ENCODE peak calls at places on chromosomes 11 and 22, in ten cellular contexts. One of them, this sample, is unnamed.
A peak's percentile ranks its signal among the peaks of the same experiment; 100 is the strongest.

GRCh38 chr11:75035911-75036536 is 47.3 kb downstream of the NEU3 start:
- DNase-seq in HL-60: peak; percentile 26
- DNase-seq in AG09309: no peak
- DNase-seq in transverse colon: peak; percentile 14
- DNase-seq in cardiac muscle cell: no peak
- DNase-seq in cardiac fibroblast: no peak
- DNase-seq in osteocyte: peak; percentile 76
- DNase-seq in astrocyte of the spinal cord: no peak
- DNase-seq in GM12865: no peak
- DNase-seq in AG10803: no peak
- DNase-seq in this sample: no peak

GRCh38 chr11:133934599-133935550 is 21.9 kb downstream of the IGSF9B start:
- DNase-seq in HL-60: no peak
- DNase-seq in AG09309: peak; percentile 51
- DNase-seq in transverse colon: peak; percentile 29
- DNase-seq in cardiac muscle cell: peak; percentile 35
- DNase-seq in cardiac fibroblast: peak; percentile 30
- DNase-seq in osteocyte: no peak
- DNase-seq in astrocyte of the spinal cord: no peak
- DNase-seq in GM12865: peak; percentile 14
- DNase-seq in AG10803: peak; percentile 40
- DNase-seq in this sample: peak; percentile 61

GRCh38 chr11:9231848-9232177 is 33.3 kb downstream of the DENND5A start:
- DNase-seq in HL-60: peak; percentile 52
- DNase-seq in AG09309: no peak
- DNase-seq in transverse colon: no peak
- DNase-seq in cardiac muscle cell: no peak
- DNase-seq in cardiac fibroblast: peak; percentile 66
- DNase-seq in osteocyte: no peak
- DNase-seq in astrocyte of the spinal cord: peak; percentile 82
- DNase-seq in GM12865: peak; percentile 40
- DNase-seq in AG10803: peak; percentile 57
- DNase-seq in this sample: peak; percentile 55

GRCh38 chr11:123111465-123111864 is 49.5 kb upstream of the HSPA8 start:
- DNase-seq in HL-60: peak; percentile 8
- DNase-seq in AG09309: no peak
- DNase-seq in transverse colon: no peak
- DNase-seq in cardiac muscle cell: peak; percentile 81
- DNase-seq in cardiac fibroblast: peak; percentile 73
- DNase-seq in osteocyte: no peak
- DNase-seq in astrocyte of the spinal cord: peak; percentile 59
- DNase-seq in GM12865: peak; percentile 54
- DNase-seq in AG10803: peak; percentile 42
- DNase-seq in this sample: peak; percentile 63

GRCh38 chr11:61918251-61919112 is 1.1 kb upstream of the RAB3IL1 start:
- DNase-seq in HL-60: no peak
- DNase-seq in AG09309: no peak
- DNase-seq in transverse colon: no peak
- DNase-seq in cardiac muscle cell: no peak
- DNase-seq in cardiac fibroblast: no peak
- DNase-seq in osteocyte: peak; percentile 66
- DNase-seq in astrocyte of the spinal cord: no peak
- DNase-seq in GM12865: no peak
- DNase-seq in AG10803: peak; percentile 66
- DNase-seq in this sample: peak; percentile 37

GRCh38 chr11:34624069-34624468 is 3.2 kb downstream of the EHF start:
- DNase-seq in HL-60: no peak
- DNase-seq in AG09309: no peak
- DNase-seq in transverse colon: peak; percentile 75
- DNase-seq in cardiac muscle cell: no peak
- DNase-seq in cardiac fibroblast: no peak
- DNase-seq in osteocyte: no peak
- DNase-seq in astrocyte of the spinal cord: no peak
- DNase-seq in GM12865: peak; percentile 82
- DNase-seq in AG10803: no peak
- DNase-seq in this sample: no peak

GRCh38 chr11:72378704-72379383 is 55.5 kb downstream of the CLPB start:
- DNase-seq in HL-60: no peak
- DNase-seq in AG09309: peak; percentile 18
- DNase-seq in transverse colon: peak; percentile 31
- DNase-seq in cardiac muscle cell: no peak
- DNase-seq in cardiac fibroblast: peak; percentile 5
- DNase-seq in osteocyte: no peak
- DNase-seq in astrocyte of the spinal cord: peak; percentile 54
- DNase-seq in GM12865: no peak
- DNase-seq in AG10803: peak; percentile 64
- DNase-seq in this sample: peak; percentile 59

GRCh38 chr11:132648841-132649240 is 883.5 kb downstream of the OPCML start:
- DNase-seq in HL-60: no peak
- DNase-seq in AG09309: peak; percentile 28
- DNase-seq in transverse colon: no peak
- DNase-seq in cardiac muscle cell: no peak
- DNase-seq in cardiac fibroblast: no peak
- DNase-seq in osteocyte: no peak
- DNase-seq in astrocyte of the spinal cord: peak; percentile 7
- DNase-seq in GM12865: no peak
- DNase-seq in AG10803: peak; percentile 43
- DNase-seq in this sample: no peak

GRCh38 chr11:132080121-132080520 is 709.7 kb downstream of the NTM start:
- DNase-seq in HL-60: no peak
- DNase-seq in AG09309: no peak
- DNase-seq in transverse colon: no peak
- DNase-seq in cardiac muscle cell: no peak
- DNase-seq in cardiac fibroblast: no peak
- DNase-seq in osteocyte: no peak
- DNase-seq in astrocyte of the spinal cord: no peak
- DNase-seq in GM12865: no peak
- DNase-seq in AG10803: no peak
- DNase-seq in this sample: no peak

GRCh38 chr11:58905141-58905715 is 34.1 kb upstream of the GLYATL1 start:
- DNase-seq in HL-60: no peak
- DNase-seq in AG09309: no peak
- DNase-seq in transverse colon: no peak
- DNase-seq in cardiac muscle cell: peak; percentile 45
- DNase-seq in cardiac fibroblast: peak; percentile 63
- DNase-seq in osteocyte: no peak
- DNase-seq in astrocyte of the spinal cord: peak; percentile 72
- DNase-seq in GM12865: no peak
- DNase-seq in AG10803: peak; percentile 59
- DNase-seq in this sample: peak; percentile 66

GRCh38 chr11:126415128-126415527 is 59.6 kb downstream of the ST3GAL4 start:
- DNase-seq in HL-60: no peak
- DNase-seq in AG09309: peak; percentile 16
- DNase-seq in transverse colon: peak; percentile 78
- DNase-seq in cardiac muscle cell: no peak
- DNase-seq in cardiac fibroblast: peak; percentile 31
- DNase-seq in osteocyte: no peak
- DNase-seq in astrocyte of the spinal cord: no peak
- DNase-seq in GM12865: no peak
- DNase-seq in AG10803: peak; percentile 89
- DNase-seq in this sample: peak; percentile 85

GRCh38 chr11:108224908-108225786 is 2.3 kb downstream of the ATM start:
- DNase-seq in HL-60: peak; percentile 56
- DNase-seq in AG09309: no peak
- DNase-seq in transverse colon: no peak
- DNase-seq in cardiac muscle cell: no peak
- DNase-seq in cardiac fibroblast: no peak
- DNase-seq in osteocyte: no peak
- DNase-seq in astrocyte of the spinal cord: no peak
- DNase-seq in GM12865: peak; percentile 67
- DNase-seq in AG10803: no peak
- DNase-seq in this sample: no peak

GRCh38 chr11:111303476-111303875 is 5.1 kb downstream of the POU2AF3 start:
- DNase-seq in HL-60: no peak
- DNase-seq in AG09309: no peak
- DNase-seq in transverse colon: peak; percentile 61
- DNase-seq in cardiac muscle cell: no peak
- DNase-seq in cardiac fibroblast: no peak
- DNase-seq in osteocyte: no peak
- DNase-seq in astrocyte of the spinal cord: no peak
- DNase-seq in GM12865: no peak
- DNase-seq in AG10803: no peak
- DNase-seq in this sample: no peak

GRCh38 chr11:118929496-118930151 is 3.9 kb upstream of the BCL9L start:
- DNase-seq in HL-60: peak; percentile 96
- DNase-seq in AG09309: no peak
- DNase-seq in transverse colon: peak; percentile 91
- DNase-seq in cardiac muscle cell: peak; percentile 93
- DNase-seq in cardiac fibroblast: peak; percentile 72
- DNase-seq in osteocyte: peak; percentile 92
- DNase-seq in astrocyte of the spinal cord: peak; percentile 86
- DNase-seq in GM12865: peak; percentile 70
- DNase-seq in AG10803: peak; percentile 82
- DNase-seq in this sample: peak; percentile 71

GRCh38 chr11:10658621-10659338 is 34.8 kb downstream of the IRAG1 start:
- DNase-seq in HL-60: no peak
- DNase-seq in AG09309: no peak
- DNase-seq in transverse colon: no peak
- DNase-seq in cardiac muscle cell: no peak
- DNase-seq in cardiac fibroblast: peak; percentile 31
- DNase-seq in osteocyte: no peak
- DNase-seq in astrocyte of the spinal cord: no peak
- DNase-seq in GM12865: no peak
- DNase-seq in AG10803: no peak
- DNase-seq in this sample: no peak

GRCh38 chr11:68750197-68750987 is 928 bp downstream of the TESMIN start:
- DNase-seq in HL-60: no peak
- DNase-seq in AG09309: no peak
- DNase-seq in transverse colon: peak; percentile 24
- DNase-seq in cardiac muscle cell: no peak
- DNase-seq in cardiac fibroblast: no peak
- DNase-seq in osteocyte: no peak
- DNase-seq in astrocyte of the spinal cord: no peak
- DNase-seq in GM12865: no peak
- DNase-seq in AG10803: no peak
- DNase-seq in this sample: no peak

GRCh38 chr11:19316434-19316833 is 75.7 kb upstream of the E2F8 start:
- DNase-seq in HL-60: no peak
- DNase-seq in AG09309: no peak
- DNase-seq in transverse colon: no peak
- DNase-seq in cardiac muscle cell: no peak
- DNase-seq in cardiac fibroblast: peak; percentile 9
- DNase-seq in osteocyte: no peak
- DNase-seq in astrocyte of the spinal cord: no peak
- DNase-seq in GM12865: no peak
- DNase-seq in AG10803: peak; percentile 48
- DNase-seq in this sample: peak; percentile 36

GRCh38 chr11:27496461-27496860 is 10.1 kb downstream of the LIN7C start:
- DNase-seq in HL-60: no peak
- DNase-seq in AG09309: no peak
- DNase-seq in transverse colon: no peak
- DNase-seq in cardiac muscle cell: no peak
- DNase-seq in cardiac fibroblast: peak; percentile 14
- DNase-seq in osteocyte: no peak
- DNase-seq in astrocyte of the spinal cord: no peak
- DNase-seq in GM12865: no peak
- DNase-seq in AG10803: peak; percentile 71
- DNase-seq in this sample: peak; percentile 47

GRCh38 chr22:36918730-36919129 is 5.3 kb downstream of the CSF2RB start:
- DNase-seq in HL-60: no peak
- DNase-seq in AG09309: no peak
- DNase-seq in transverse colon: no peak
- DNase-seq in cardiac muscle cell: no peak
- DNase-seq in cardiac fibroblast: no peak
- DNase-seq in osteocyte: no peak
- DNase-seq in astrocyte of the spinal cord: no peak
- DNase-seq in GM12865: no peak
- DNase-seq in AG10803: no peak
- DNase-seq in this sample: no peak
- TF ChIP-seq CTCF in HL-60: no peak
- TF ChIP-seq CTCF in AG09309: no peak
- TF ChIP-seq CTCF in transverse colon: no peak
- TF ChIP-seq CTCF in cardiac muscle cell: no peak
- TF ChIP-seq CTCF in cardiac fibroblast: no peak
- TF ChIP-seq CTCF in osteocyte: no peak
- TF ChIP-seq CTCF in astrocyte of the spinal cord: no peak
- TF ChIP-seq CTCF in GM12865: no peak
- TF ChIP-seq CTCF in AG10803: no peak
- TF ChIP-seq CTCF in this sample: no peak

DNA sequence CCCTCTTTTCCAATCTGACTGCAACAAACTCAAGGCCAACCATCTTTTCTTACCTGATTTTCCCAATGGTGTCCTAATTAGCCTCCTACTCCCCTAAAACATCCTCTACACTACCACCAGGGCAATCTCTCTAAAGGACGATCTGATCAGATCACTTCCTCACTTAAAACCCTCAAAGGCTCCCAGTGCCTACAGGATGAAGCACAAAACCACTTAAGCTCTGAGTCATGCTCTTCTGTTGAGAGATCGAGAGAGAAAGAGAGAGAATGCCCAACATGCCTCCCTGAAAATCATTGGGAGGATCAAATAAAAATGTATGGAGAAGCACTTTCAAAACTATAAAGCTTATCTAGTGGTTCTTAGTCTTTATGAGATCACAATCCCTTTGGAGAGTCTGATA is 171.1 kb downstream of the CADM1 start:
- DNase-seq in HL-60: no peak
- DNase-seq in AG09309: peak; percentile 8
- DNase-seq in transverse colon: no peak
- DNase-seq in cardiac muscle cell: no peak
- DNase-seq in cardiac fibroblast: peak; percentile 9
- DNase-seq in osteocyte: no peak
- DNase-seq in astrocyte of the spinal cord: peak; percentile 55
- DNase-seq in GM12865: no peak
- DNase-seq in AG10803: peak; percentile 29
- DNase-seq in this sample: no peak
- TF ChIP-seq CTCF in HL-60: no peak
- TF ChIP-seq CTCF in AG09309: no peak
- TF ChIP-seq CTCF in transverse colon: no peak
- TF ChIP-seq CTCF in cardiac muscle cell: no peak
- TF ChIP-seq CTCF in cardiac fibroblast: no peak
- TF ChIP-seq CTCF in osteocyte: no peak
- TF ChIP-seq CTCF in astrocyte of the spinal cord: no peak
- TF ChIP-seq CTCF in GM12865: no peak
- TF ChIP-seq CTCF in AG10803: no peak
- TF ChIP-seq CTCF in this sample: no peak

GRCh38 chr11:612201-612960 is 3.4 kb downstream of the IRF7 start:
- DNase-seq in HL-60: peak; percentile 37
- DNase-seq in AG09309: no peak
- DNase-seq in transverse colon: peak; percentile 83
- DNase-seq in cardiac muscle cell: no peak
- DNase-seq in cardiac fibroblast: peak; percentile 27
- DNase-seq in osteocyte: peak; percentile 77
- DNase-seq in astrocyte of the spinal cord: no peak
- DNase-seq in GM12865: peak; percentile 64
- DNase-seq in AG10803: peak; percentile 18
- DNase-seq in this sample: peak; percentile 29
- TF ChIP-seq CTCF in HL-60: peak; percentile 53
- TF ChIP-seq CTCF in AG09309: peak; percentile 21
- TF ChIP-seq CTCF in transverse colon: peak; percentile 80
- TF ChIP-seq CTCF in cardiac muscle cell: peak; percentile 13
- TF ChIP-seq CTCF in cardiac fibroblast: peak; percentile 39
- TF ChIP-seq CTCF in osteocyte: peak; percentile 21
- TF ChIP-seq CTCF in astrocyte of the spinal cord: peak; percentile 31
- TF ChIP-seq CTCF in GM12865: peak; percentile 11
- TF ChIP-seq CTCF in AG10803: peak; percentile 32
- TF ChIP-seq CTCF in this sample: peak; percentile 24

DNA sequence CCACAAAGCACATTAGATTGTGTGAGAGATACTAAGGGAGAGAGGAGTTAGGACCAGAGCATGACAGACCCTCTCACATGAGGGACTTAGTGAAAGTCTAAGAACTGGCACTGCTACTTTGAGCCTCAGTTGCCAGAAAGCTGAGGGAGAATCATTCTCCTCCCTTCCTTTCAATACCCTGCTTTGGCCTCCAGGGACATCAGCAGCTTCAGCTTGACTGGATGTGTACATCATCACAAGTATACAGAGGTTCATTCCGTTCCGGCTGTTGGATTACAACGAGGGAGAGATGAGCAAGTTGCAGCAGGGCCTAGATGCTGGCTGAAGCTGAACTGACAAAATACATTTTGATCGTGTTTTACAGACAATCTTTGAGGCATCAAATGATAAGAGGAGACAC is 15.7 kb upstream of the ANO5 start:
- DNase-seq in HL-60: no peak
- DNase-seq in AG09309: no peak
- DNase-seq in transverse colon: no peak
- DNase-seq in cardiac muscle cell: no peak
- DNase-seq in cardiac fibroblast: no peak
- DNase-seq in osteocyte: no peak
- DNase-seq in astrocyte of the spinal cord: no peak
- DNase-seq in GM12865: no peak
- DNase-seq in AG10803: no peak
- DNase-seq in this sample: no peak
- TF ChIP-seq CTCF in HL-60: no peak
- TF ChIP-seq CTCF in AG09309: no peak
- TF ChIP-seq CTCF in transverse colon: no peak
- TF ChIP-seq CTCF in cardiac muscle cell: no peak
- TF ChIP-seq CTCF in cardiac fibroblast: no peak
- TF ChIP-seq CTCF in osteocyte: no peak
- TF ChIP-seq CTCF in astrocyte of the spinal cord: no peak
- TF ChIP-seq CTCF in GM12865: no peak
- TF ChIP-seq CTCF in AG10803: no peak
- TF ChIP-seq CTCF in this sample: no peak